ENCODE peak calls at places on chromosome 22, in ten cellular contexts. R is AG09319, I is fibroblast of lung, H is RWPE1, M is body of pancreas, C is natural killer cell, Y is endothelial cell, G is uterus, E is AG10803, D is endodermal cell. T is an unnamed sample.

GRCh38 chr22:37019309-37020191 is at the start of the genes MPST and TST:
- DNase-seq in R (no peak), I (peak; percentile 62), H (peak; percentile 44), M (peak; percentile 87), C (peak; percentile 44), Y (peak; percentile 76), G (peak; percentile 77), E (peak; percentile 61), D (peak; percentile 88), T (no peak)

GRCh38 chr22:47193606-47194316 is 431.3 kb downstream of the TBC1D22A start:
- DNase-seq in R (no peak), I (no peak), H (no peak), M (no peak), C (peak; percentile 9), Y (no peak), G (no peak), E (no peak), D (peak; percentile 14), T (peak; percentile 15)

GRCh38 chr22:46792061-46792796 is 29.8 kb downstream of the TBC1D22A start:
- DNase-seq in R (no peak), I (no peak), H (no peak), M (peak; percentile 3), C (no peak), Y (peak; percentile 59), G (no peak), E (no peak), D (peak; percentile 22), T (no peak)

GRCh38 chr22:20033045-20033706 is 12.3 kb downstream of the TANGO2 start:
- DNase-seq in R (no peak), I (no peak), H (no peak), M (peak; percentile 75), C (no peak), Y (no peak), G (no peak), E (peak; percentile 15), D (no peak), T (no peak)

GRCh38 chr22:20264614-20265452 is 3.3 kb downstream of the RTN4R start:
- DNase-seq in R (no peak), I (no peak), H (no peak), M (peak; percentile 68), C (no peak), Y (no peak), G (no peak), E (no peak), D (no peak), T (no peak)

GRCh38 chr22:32897400-32897799 is 95.9 kb downstream of the TIMP3 start:
- DNase-seq in R (no peak), I (no peak), H (peak; percentile 33), M (no peak), C (no peak), Y (no peak), G (no peak), E (peak; percentile 11), D (no peak), T (no peak)

GRCh38 chr22:21942407-21942895 is 10.2 kb downstream of the PPM1F start:
- DNase-seq in R (peak; percentile 35), I (peak; percentile 85), H (peak; percentile 63), M (peak; percentile 48), C (no peak), Y (peak; percentile 72), G (peak; percentile 87), E (peak; percentile 86), D (no peak), T (no peak)

GRCh38 chr22:44620129-44620840 is 81.7 kb upstream of the PRR5 start:
- DNase-seq in R (no peak), I (peak; percentile 55), H (no peak), M (peak; percentile 45), C (peak; percentile 85), Y (peak; percentile 85), G (peak; percentile 75), E (peak; percentile 62), D (peak; percentile 91), T (peak; percentile 64)

GRCh38 chr22:37330200-37331033 is 48.1 kb downstream of the CYTH4 start:
- DNase-seq in R (no peak), I (peak; percentile 79), H (peak; percentile 36), M (peak; percentile 76), C (no peak), Y (peak; percentile 74), G (no peak), E (peak; percentile 68), D (peak; percentile 97), T (no peak)

GRCh38 chr22:29700949-29701927 is 18.6 kb upstream of the CABP7 start:
- DNase-seq in R (no peak), I (no peak), H (peak; percentile 25), M (peak; percentile 49), C (no peak), Y (peak; percentile 31), G (no peak), E (no peak), D (peak; percentile 82), T (no peak)
- TF ChIP-seq CTCF in R (no peak), I (peak; percentile 15), H (peak; percentile 33), M (no peak), C (no peak), Y (no peak), G (no peak), E (no peak), D (peak; percentile 67), T (no peak)

GRCh38 chr22:48507595-48508350 is 1319.9 kb downstream of the BRD1 start:
- DNase-seq in R (no peak), I (no peak), H (no peak), M (no peak), C (no peak), Y (no peak), G (no peak), E (no peak), D (no peak), T (no peak)
- TF ChIP-seq CTCF in R (no peak), I (no peak), H (no peak), M (no peak), C (no peak), Y (peak; percentile 21), G (no peak), E (no peak), D (peak; percentile 58), T (no peak)

GRCh38 chr22:39512026-39512425 is 8.3 kb upstream of the ATF4 start:
- DNase-seq in R (no peak), I (no peak), H (no peak), M (no peak), C (no peak), Y (no peak), G (no peak), E (no peak), D (no peak), T (no peak)

GRCh38 chr22:39517470-39517869 is 2.9 kb upstream of the ATF4 start:
- DNase-seq in R (no peak), I (no peak), H (no peak), M (no peak), C (no peak), Y (no peak), G (no peak), E (no peak), D (no peak), T (no peak)

GRCh38 chr22:39513791-39514190 is 6.6 kb upstream of the ATF4 start:
- DNase-seq in R (no peak), I (no peak), H (no peak), M (no peak), C (no peak), Y (no peak), G (no peak), E (no peak), D (no peak), T (no peak)

GRCh38 chr22:39515266-39516050 is 4.9 kb upstream of the ATF4 start:
- DNase-seq in R (no peak), I (no peak), H (no peak), M (no peak), C (no peak), Y (no peak), G (no peak), E (no peak), D (no peak), T (no peak)

GRCh38 chr22:39514373-39514973 is 5.9 kb upstream of the ATF4 start:
- DNase-seq in R (no peak), I (no peak), H (no peak), M (peak; percentile 80), C (peak; percentile 48), Y (peak; percentile 72), G (peak; percentile 50), E (peak; percentile 40), D (peak; percentile 89), T (peak; percentile 91)
- TF ChIP-seq CTCF in R (peak; percentile 78), I (peak; percentile 81), H (peak; percentile 71), M (peak; percentile 72), C (peak; percentile 58), Y (peak; percentile 77), G (peak; percentile 57), E (peak; percentile 85), D (peak; percentile 86), T (no peak)

DNA sequence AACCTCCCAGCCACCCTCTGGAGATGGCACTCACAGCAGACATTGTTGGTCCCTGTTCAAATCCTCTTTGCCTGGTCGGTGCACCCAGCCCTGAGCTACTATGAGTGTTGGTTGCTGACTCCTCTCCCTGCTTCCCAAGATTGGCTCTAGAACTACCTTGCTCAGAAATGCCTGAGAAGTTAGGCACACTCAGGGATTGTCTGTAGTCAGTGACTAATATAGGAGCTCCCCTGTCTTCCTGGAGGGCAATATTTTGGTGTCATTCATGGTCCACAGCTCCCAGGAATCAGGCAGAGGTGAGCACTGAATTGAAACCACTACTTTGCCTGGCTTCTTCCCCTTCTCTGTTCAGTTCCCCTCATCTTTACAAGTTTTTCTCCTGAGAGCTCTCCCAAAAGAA is 325.9 kb downstream of the MIAT start:
- DNase-seq in R (no peak), I (no peak), H (no peak), M (no peak), C (no peak), Y (no peak), G (no peak), E (no peak), D (no peak), T (no peak)
- TF ChIP-seq CTCF in R (no peak), I (no peak), H (no peak), M (no peak), C (no peak), Y (no peak), G (no peak), E (no peak), D (no peak), T (no peak)

T was measured in omental fat pad.